ENCODE peak calls at places on chromosomes 3 and 15, in four cellular contexts. Q, X, H and O are unnamed samples.

GRCh38 chr3:184596886-184597575 is 35.4 kb downstream of the EPHB3 start:
- DNase-seq in X (no peak), H (no peak), Q (no peak), O (no peak)

GRCh38 chr3:60101628-60102027 is 1051.8 kb upstream of the CFAP20DC start:
- DNase-seq in Q (no peak), H (no peak), X (no peak), O (no peak)

GRCh38 chr3:89216021-89216739 is 108.8 kb downstream of the EPHA3 start:
- DNase-seq in X (no peak), Q (no peak), H (no peak), O (no peak)

GRCh38 chr3:10788451-10788850 is 27.6 kb upstream of the SLC6A11 start:
- DNase-seq in X (no peak), Q (no peak), H (peak), O (no peak)

GRCh38 chr3:169809230-169809795 is 3.4 kb upstream of the LRRIQ4 start:
- DNase-seq in Q (no peak), H (no peak), X (no peak), O (no peak)

GRCh38 chr15:49075876-49076275 is 29.6 kb upstream of the SECISBP2L start:
- DNase-seq in H (no peak), X (no peak), Q (no peak), O (no peak)

GRCh38 chr3:59559721-59560514 is 510.1 kb upstream of the CFAP20DC start:
- DNase-seq in Q (no peak), X (peak), H (peak), O (no peak)

GRCh38 chr15:85412956-85413854 is 32.8 kb downstream of the AKAP13 start:
- DNase-seq in H (peak), X (peak), Q (no peak), O (peak)

GRCh38 chr15:69055251-69055650 is 40.8 kb downstream of the NOX5 start:
- DNase-seq in H (no peak), Q (no peak), X (no peak), O (no peak)

GRCh38 chr3:176906046-176906905 is 291.0 kb downstream of the TBL1XR1 start:
- DNase-seq in H (no peak), Q (no peak), X (no peak), O (no peak)

DNA sequence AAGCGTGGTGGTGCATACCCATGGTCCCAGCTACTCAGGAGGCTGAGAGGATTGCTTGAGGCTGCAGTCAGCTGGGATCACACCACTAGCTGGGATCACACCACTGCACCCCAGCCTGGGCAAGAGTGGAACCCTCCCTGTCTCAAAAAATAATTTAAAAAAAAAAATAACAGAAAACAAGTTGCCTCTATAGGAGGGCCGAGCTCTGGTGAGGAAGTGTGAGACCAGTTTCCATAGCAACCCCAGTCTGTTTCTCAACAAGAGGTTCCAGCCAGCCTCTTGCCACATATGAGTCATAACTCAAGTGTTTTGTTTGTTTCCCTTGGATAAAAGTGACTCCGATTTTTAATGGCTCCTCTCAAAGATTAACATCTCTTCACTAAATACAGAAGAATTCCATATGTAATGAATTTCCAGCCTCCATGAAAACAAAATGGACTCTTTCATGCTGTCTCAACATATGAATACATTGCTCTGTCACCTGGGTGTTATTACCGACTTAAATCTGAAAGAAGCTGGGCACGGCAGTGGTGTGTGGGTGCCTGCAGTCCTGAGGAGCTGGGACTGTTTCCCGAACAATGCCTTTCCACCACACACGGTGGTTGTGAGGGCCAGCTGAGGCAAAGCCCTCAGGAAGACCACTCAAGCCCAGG is 19.7 kb downstream of the TMEM43 start:
- DNase-seq in Q (no peak), H (peak), X (peak), O (peak)
- H3K4me3 ChIP-seq in Q (no peak), H (peak), X (peak), O (peak)

GRCh38 chr15:64856429-64857145 is 14.9 kb downstream of the PLEKHO2 start:
- DNase-seq in H (no peak), Q (no peak), X (no peak), O (no peak)
- H3K27ac ChIP-seq in H (no peak), Q (no peak), X (no peak), O (peak)

GRCh38 chr3:99713440-99713839 is 75.0 kb downstream of the COL8A1 start:
- DNase-seq in Q (peak), H (no peak), X (no peak), O (no peak)

GRCh38 chr3:99711361-99711760 is 73.0 kb downstream of the COL8A1 start:
- DNase-seq in Q (no peak), X (no peak), H (no peak), O (no peak)

GRCh38 chr3:99714575-99714974 is 76.2 kb downstream of the COL8A1 start:
- DNase-seq in X (no peak), Q (no peak), H (no peak), O (no peak)

GRCh38 chr3:99714146-99714545 is 75.8 kb downstream of the COL8A1 start:
- DNase-seq in Q (no peak), X (no peak), H (no peak), O (no peak)

DNA sequence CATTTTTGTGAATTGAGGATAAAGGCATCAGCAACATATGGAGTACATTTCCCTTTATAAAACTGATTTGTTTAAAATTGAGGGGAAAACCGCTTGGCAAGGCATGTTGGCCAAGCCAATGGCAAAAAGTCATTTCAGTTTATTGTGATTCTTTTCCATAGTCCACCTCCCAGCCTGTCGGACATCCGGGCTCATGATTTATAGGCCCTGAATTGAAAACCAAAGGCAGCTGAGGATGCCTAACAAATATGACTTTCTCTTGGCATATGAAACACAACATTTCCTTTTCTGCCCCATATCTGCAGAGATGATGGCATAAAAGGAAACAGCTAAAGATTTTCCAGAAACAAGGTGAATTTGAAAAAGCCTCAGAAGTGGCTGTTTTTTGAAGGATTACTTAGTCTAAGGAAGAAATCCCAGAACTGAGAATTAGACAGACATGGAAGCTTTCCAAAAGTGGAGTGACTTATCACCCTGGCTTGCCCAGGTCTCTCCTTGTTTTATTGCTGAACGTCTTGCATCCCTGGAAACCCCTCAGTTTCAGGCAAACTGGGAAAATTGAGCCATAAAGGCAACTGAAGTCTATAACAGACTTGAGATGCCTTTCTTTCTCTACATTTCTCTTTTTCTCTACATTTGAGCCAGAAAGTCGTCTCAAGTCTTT is 74.0 kb downstream of the COL8A1 start:
- DNase-seq in Q (no peak), H (no peak), X (no peak), O (no peak)
- H3K4me3 ChIP-seq in Q (no peak), H (no peak), X (no peak), O (no peak)

DNA sequence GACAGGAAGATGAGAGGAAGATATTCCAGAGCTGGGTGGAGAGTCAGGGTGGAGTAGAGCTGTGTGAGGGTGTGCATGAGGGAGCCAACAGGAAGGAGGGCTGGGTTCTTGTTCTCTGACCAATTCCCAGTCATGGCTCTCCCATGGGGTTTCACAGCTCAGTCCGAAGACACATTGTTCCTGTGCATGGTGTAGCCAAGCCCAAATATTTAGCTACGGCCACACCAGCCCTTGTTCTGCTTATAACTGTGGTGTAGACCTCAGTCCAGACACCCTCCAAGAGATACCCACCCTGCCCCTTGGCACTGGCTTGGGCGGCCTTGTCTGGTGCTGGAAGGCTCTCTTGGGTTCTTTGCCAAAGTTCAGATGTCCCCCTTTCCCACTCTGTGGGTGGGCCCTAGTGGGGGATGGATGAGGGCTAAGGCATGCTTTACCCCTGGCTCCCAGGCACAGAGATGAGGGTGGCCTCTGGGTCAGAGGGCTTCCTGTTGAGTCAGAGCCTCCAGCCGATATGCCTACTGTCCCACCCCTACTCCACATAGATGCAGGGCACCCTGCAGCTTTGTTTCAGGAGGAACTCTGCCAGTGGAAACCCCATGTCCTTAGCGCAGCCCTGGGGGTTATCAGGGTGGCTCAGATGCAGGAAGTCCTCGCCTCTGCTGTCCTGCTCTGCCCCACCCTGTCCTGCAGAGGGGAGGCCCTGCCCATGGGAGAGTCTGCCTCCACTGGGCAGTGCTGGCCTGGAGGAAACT is 271.2 kb upstream of the CTDSPL start:
- DNase-seq in H (no peak), X (no peak), Q (no peak), O (no peak)
- H3K27ac ChIP-seq in H (no peak), X (no peak), Q (no peak), O (no peak)

DNA sequence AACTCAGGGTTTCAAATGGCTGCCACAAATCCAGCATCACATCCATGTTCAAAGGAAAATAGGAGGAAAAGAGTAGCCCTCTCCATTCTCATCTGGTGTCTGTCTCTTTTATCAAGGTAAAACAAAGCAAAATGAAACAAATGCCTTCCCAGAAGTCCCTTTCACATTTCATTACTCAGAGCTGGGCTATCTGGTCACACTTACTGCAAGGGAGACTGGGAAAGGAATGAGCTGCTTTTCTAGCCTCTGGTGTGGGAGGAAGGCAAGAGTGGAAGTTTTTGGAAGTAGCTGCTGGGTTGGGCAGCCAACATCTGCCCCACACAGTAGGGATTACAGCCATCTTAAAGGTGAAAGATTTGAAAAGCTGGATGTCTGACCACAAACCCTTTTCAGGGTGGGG is 51.8 kb downstream of the KLF15 start:
- DNase-seq in X (no peak), Q (no peak), H (no peak), O (no peak)
- H3K4me3 ChIP-seq in X (no peak), Q (no peak), H (no peak), O (no peak)

GRCh38 chr3:44903314-44903713 is 28.9 kb downstream of the TGM4 start:
- DNase-seq in H (no peak), X (no peak), Q (no peak), O (no peak)
- H3K27ac ChIP-seq in H (no peak), X (no peak), Q (no peak), O (no peak)